ENCODE peak calls at places on chromosomes 3 and 15, in nine cellular contexts. One of them, this sample, is unnamed.

GRCh38 chr15:80820092-80820491 is 40.9 kb downstream of the CEMIP start:
- DNase-seq in NCI-H2081: no peak
- DNase-seq in stimulated activated CD4-positive, alpha-beta T cell treated with anti-CD3 and anti-CD28 coated beads, Interleukin-2, amount 100 ng/mL, for 24 hours: no peak
- DNase-seq in HT1080: no peak
- DNase-seq in iris pigment epithelial cell: no peak
- DNase-seq in AG04450: no peak
- DNase-seq in NCI-H69: no peak
- DNase-seq in H7: no peak
- DNase-seq in lung microvascular endothelial cell: no peak
- DNase-seq in this sample: no peak

GRCh38 chr3:185175370-185175987 is 22.6 kb upstream of the C3orf70 start:
- DNase-seq in stimulated activated CD4-positive, alpha-beta T cell treated with anti-CD3 and anti-CD28 coated beads, Interleukin-2, amount 100 ng/mL, for 24 hours: no peak
- DNase-seq in iris pigment epithelial cell: peak; percentile 55
- DNase-seq in lung microvascular endothelial cell: peak; percentile 5
- DNase-seq in H7: peak; percentile 40
- DNase-seq in NCI-H2081: no peak
- DNase-seq in HT1080: peak; percentile 24
- DNase-seq in NCI-H69: peak; percentile 95
- DNase-seq in AG04450: no peak
- DNase-seq in this sample: peak; percentile 33

GRCh38 chr3:26281284-26281977 is 341.1 kb upstream of the LRRC3B start:
- DNase-seq in stimulated activated CD4-positive, alpha-beta T cell treated with anti-CD3 and anti-CD28 coated beads, Interleukin-2, amount 100 ng/mL, for 24 hours: no peak
- DNase-seq in HT1080: no peak
- DNase-seq in iris pigment epithelial cell: no peak
- DNase-seq in NCI-H69: no peak
- DNase-seq in H7: no peak
- DNase-seq in lung microvascular endothelial cell: no peak
- DNase-seq in NCI-H2081: no peak
- DNase-seq in AG04450: no peak
- DNase-seq in this sample: no peak

GRCh38 chr15:52136471-52136993 is 24.0 kb upstream of the BCL2L10 start:
- DNase-seq in iris pigment epithelial cell: no peak
- DNase-seq in AG04450: no peak
- DNase-seq in NCI-H2081: no peak
- DNase-seq in lung microvascular endothelial cell: no peak
- DNase-seq in stimulated activated CD4-positive, alpha-beta T cell treated with anti-CD3 and anti-CD28 coated beads, Interleukin-2, amount 100 ng/mL, for 24 hours: no peak
- DNase-seq in HT1080: no peak
- DNase-seq in NCI-H69: no peak
- DNase-seq in H7: no peak
- DNase-seq in this sample: no peak

GRCh38 chr15:65338366-65338765 is 33.9 kb downstream of the RNU5B-1 start:
- DNase-seq in NCI-H69: peak; percentile 92
- DNase-seq in H7: peak; percentile 37
- DNase-seq in NCI-H2081: peak; percentile 2
- DNase-seq in AG04450: no peak
- DNase-seq in iris pigment epithelial cell: no peak
- DNase-seq in stimulated activated CD4-positive, alpha-beta T cell treated with anti-CD3 and anti-CD28 coated beads, Interleukin-2, amount 100 ng/mL, for 24 hours: no peak
- DNase-seq in HT1080: no peak
- DNase-seq in lung microvascular endothelial cell: no peak
- DNase-seq in this sample: no peak

GRCh38 chr15:65790692-65791334 is 1.3 kb downstream of the DENND4A start:
- DNase-seq in NCI-H2081: no peak
- DNase-seq in HT1080: no peak
- DNase-seq in iris pigment epithelial cell: peak; percentile 63
- DNase-seq in lung microvascular endothelial cell: peak; percentile 33
- DNase-seq in stimulated activated CD4-positive, alpha-beta T cell treated with anti-CD3 and anti-CD28 coated beads, Interleukin-2, amount 100 ng/mL, for 24 hours: no peak
- DNase-seq in NCI-H69: peak; percentile 57
- DNase-seq in H7: peak; percentile 13
- DNase-seq in AG04450: no peak
- DNase-seq in this sample: no peak

GRCh38 chr3:52004906-52005395 is 9.3 kb upstream of the RPL29 start:
- DNase-seq in lung microvascular endothelial cell: no peak
- DNase-seq in NCI-H69: no peak
- DNase-seq in NCI-H2081: no peak
- DNase-seq in H7: no peak
- DNase-seq in HT1080: no peak
- DNase-seq in AG04450: no peak
- DNase-seq in iris pigment epithelial cell: no peak
- DNase-seq in stimulated activated CD4-positive, alpha-beta T cell treated with anti-CD3 and anti-CD28 coated beads, Interleukin-2, amount 100 ng/mL, for 24 hours: no peak
- DNase-seq in this sample: no peak

GRCh38 chr3:157317895-157318294 is 118.8 kb upstream of the PTX3 start:
- DNase-seq in AG04450: no peak
- DNase-seq in iris pigment epithelial cell: no peak
- DNase-seq in HT1080: no peak
- DNase-seq in H7: no peak
- DNase-seq in stimulated activated CD4-positive, alpha-beta T cell treated with anti-CD3 and anti-CD28 coated beads, Interleukin-2, amount 100 ng/mL, for 24 hours: no peak
- DNase-seq in NCI-H2081: no peak
- DNase-seq in NCI-H69: no peak
- DNase-seq in lung microvascular endothelial cell: no peak
- DNase-seq in this sample: no peak

GRCh38 chr15:100330221-100330620 is 11.6 kb downstream of the ADAMTS17 start:
- DNase-seq in iris pigment epithelial cell: no peak
- DNase-seq in NCI-H2081: no peak
- DNase-seq in stimulated activated CD4-positive, alpha-beta T cell treated with anti-CD3 and anti-CD28 coated beads, Interleukin-2, amount 100 ng/mL, for 24 hours: peak; percentile 33
- DNase-seq in lung microvascular endothelial cell: no peak
- DNase-seq in H7: no peak
- DNase-seq in HT1080: no peak
- DNase-seq in AG04450: no peak
- DNase-seq in NCI-H69: no peak
- DNase-seq in this sample: no peak

GRCh38 chr15:69987492-69988482 is 109.9 kb downstream of the TLE3 start:
- DNase-seq in iris pigment epithelial cell: no peak
- DNase-seq in NCI-H2081: no peak
- DNase-seq in NCI-H69: peak; percentile 80
- DNase-seq in lung microvascular endothelial cell: no peak
- DNase-seq in AG04450: no peak
- DNase-seq in H7: peak; percentile 6
- DNase-seq in stimulated activated CD4-positive, alpha-beta T cell treated with anti-CD3 and anti-CD28 coated beads, Interleukin-2, amount 100 ng/mL, for 24 hours: no peak
- DNase-seq in HT1080: no peak
- DNase-seq in this sample: no peak

GRCh38 chr3:69809076-69809835 is 70.0 kb downstream of the MITF start:
- DNase-seq in HT1080: no peak
- DNase-seq in H7: no peak
- DNase-seq in lung microvascular endothelial cell: no peak
- DNase-seq in NCI-H2081: no peak
- DNase-seq in iris pigment epithelial cell: peak; percentile 67
- DNase-seq in NCI-H69: no peak
- DNase-seq in AG04450: no peak
- DNase-seq in stimulated activated CD4-positive, alpha-beta T cell treated with anti-CD3 and anti-CD28 coated beads, Interleukin-2, amount 100 ng/mL, for 24 hours: no peak
- DNase-seq in this sample: no peak

GRCh38 chr3:11385908-11386307 is 113.7 kb downstream of the ATG7 start:
- DNase-seq in iris pigment epithelial cell: peak; percentile 91
- DNase-seq in lung microvascular endothelial cell: peak; percentile 96
- DNase-seq in HT1080: no peak
- DNase-seq in stimulated activated CD4-positive, alpha-beta T cell treated with anti-CD3 and anti-CD28 coated beads, Interleukin-2, amount 100 ng/mL, for 24 hours: no peak
- DNase-seq in H7: peak; percentile 32
- DNase-seq in NCI-H2081: no peak
- DNase-seq in AG04450: no peak
- DNase-seq in NCI-H69: no peak
- DNase-seq in this sample: no peak

GRCh38 chr3:197363553-197364409 is 65.4 kb upstream of the DLG1 start:
- DNase-seq in NCI-H2081: no peak
- DNase-seq in NCI-H69: no peak
- DNase-seq in H7: peak; percentile 49
- DNase-seq in lung microvascular endothelial cell: peak; percentile 63
- DNase-seq in iris pigment epithelial cell: no peak
- DNase-seq in stimulated activated CD4-positive, alpha-beta T cell treated with anti-CD3 and anti-CD28 coated beads, Interleukin-2, amount 100 ng/mL, for 24 hours: no peak
- DNase-seq in AG04450: no peak
- DNase-seq in HT1080: peak; percentile 36
- DNase-seq in this sample: no peak

GRCh38 chr3:95319921-95320494 is 1257.1 kb downstream of the NSUN3 start:
- DNase-seq in NCI-H69: no peak
- DNase-seq in H7: no peak
- DNase-seq in iris pigment epithelial cell: peak; percentile 15
- DNase-seq in NCI-H2081: no peak
- DNase-seq in lung microvascular endothelial cell: no peak
- DNase-seq in stimulated activated CD4-positive, alpha-beta T cell treated with anti-CD3 and anti-CD28 coated beads, Interleukin-2, amount 100 ng/mL, for 24 hours: no peak
- DNase-seq in AG04450: no peak
- DNase-seq in HT1080: peak; percentile 31
- DNase-seq in this sample: no peak

GRCh38 chr3:25441234-25441856 is 13.3 kb downstream of the RARB start:
- DNase-seq in iris pigment epithelial cell: no peak
- DNase-seq in H7: peak; percentile 54
- DNase-seq in NCI-H2081: no peak
- DNase-seq in AG04450: no peak
- DNase-seq in HT1080: no peak
- DNase-seq in NCI-H69: peak; percentile 34
- DNase-seq in stimulated activated CD4-positive, alpha-beta T cell treated with anti-CD3 and anti-CD28 coated beads, Interleukin-2, amount 100 ng/mL, for 24 hours: peak; percentile 34
- DNase-seq in lung microvascular endothelial cell: no peak
- DNase-seq in this sample: no peak